ENCODE peak calls at places on chromosomes 5 and 9, in five cellular contexts. One of them, this sample, is unnamed.
A peak's percentile ranks its signal among the peaks of the same experiment; 100 is the strongest.

GRCh38 chr5:168782172-168782571 is 203.0 kb upstream of the PANK3 start:
- DNase-seq in CD4-positive, alpha-beta memory T cell: no peak
- DNase-seq in fibroblast of lung: no peak
- DNase-seq in cardiac muscle cell: no peak
- DNase-seq in lung: no peak
- DNase-seq in this sample: no peak

GRCh38 chr5:172749881-172750608 is 20.9 kb downstream of the DUSP1 start:
- DNase-seq in CD4-positive, alpha-beta memory T cell: no peak
- DNase-seq in fibroblast of lung: peak; percentile 57
- DNase-seq in cardiac muscle cell: peak; percentile 53
- DNase-seq in lung: no peak
- DNase-seq in this sample: no peak

GRCh38 chr5:61623401-61624069 is 291.5 kb downstream of the ZSWIM6 start:
- DNase-seq in CD4-positive, alpha-beta memory T cell: no peak
- DNase-seq in fibroblast of lung: peak; percentile 26
- DNase-seq in cardiac muscle cell: no peak
- DNase-seq in lung: no peak
- DNase-seq in this sample: peak; percentile 18

GRCh38 chr9:91348191-91348790 is 13.4 kb downstream of the AUH start:
- DNase-seq in CD4-positive, alpha-beta memory T cell: no peak
- DNase-seq in fibroblast of lung: no peak
- DNase-seq in cardiac muscle cell: no peak
- DNase-seq in lung: no peak
- DNase-seq in this sample: no peak

GRCh38 chr5:61051267-61051666 is 106.3 kb downstream of the NDUFAF2 start:
- DNase-seq in CD4-positive, alpha-beta memory T cell: no peak
- DNase-seq in fibroblast of lung: peak; percentile 72
- DNase-seq in cardiac muscle cell: peak; percentile 45
- DNase-seq in lung: no peak
- DNase-seq in this sample: no peak

GRCh38 chr5:82159014-82159413 is 119.1 kb downstream of the RPS23 start:
- DNase-seq in CD4-positive, alpha-beta memory T cell: no peak
- DNase-seq in fibroblast of lung: peak; percentile 86
- DNase-seq in cardiac muscle cell: peak; percentile 78
- DNase-seq in lung: no peak
- DNase-seq in this sample: no peak

GRCh38 chr5:35902032-35902681 is 36.3 kb downstream of the CAPSL start:
- DNase-seq in CD4-positive, alpha-beta memory T cell: no peak
- DNase-seq in fibroblast of lung: no peak
- DNase-seq in cardiac muscle cell: peak; percentile 7
- DNase-seq in lung: no peak
- DNase-seq in this sample: no peak

GRCh38 chr9:69461084-69461483 is 136.1 kb downstream of the ENTREP1 start:
- DNase-seq in CD4-positive, alpha-beta memory T cell: no peak
- DNase-seq in fibroblast of lung: no peak
- DNase-seq in cardiac muscle cell: no peak
- DNase-seq in lung: no peak
- DNase-seq in this sample: no peak

GRCh38 chr5:171893290-171893890 is 107.8 kb downstream of the SMIM23 start:
- DNase-seq in CD4-positive, alpha-beta memory T cell: no peak
- DNase-seq in fibroblast of lung: peak; percentile 78
- DNase-seq in cardiac muscle cell: peak; percentile 55
- DNase-seq in lung: no peak
- DNase-seq in this sample: no peak

GRCh38 chr5:17839848-17840247 is 205.6 kb downstream of the TAF11L14 start:
- DNase-seq in CD4-positive, alpha-beta memory T cell: no peak
- DNase-seq in fibroblast of lung: no peak
- DNase-seq in cardiac muscle cell: no peak
- DNase-seq in lung: no peak
- DNase-seq in this sample: no peak

GRCh38 chr9:2623046-2623865 is 1.7 kb downstream of the VLDLR start:
- DNase-seq in CD4-positive, alpha-beta memory T cell: no peak
- DNase-seq in fibroblast of lung: peak; percentile 42
- DNase-seq in cardiac muscle cell: peak; percentile 77
- DNase-seq in lung: peak; percentile 79
- DNase-seq in this sample: peak; percentile 87

GRCh38 chr5:154753792-154754191 is 1.4 kb upstream of the LARP1 start:
- DNase-seq in CD4-positive, alpha-beta memory T cell: no peak
- DNase-seq in fibroblast of lung: peak; percentile 95
- DNase-seq in cardiac muscle cell: peak; percentile 96
- DNase-seq in lung: peak; percentile 49
- DNase-seq in this sample: peak; percentile 91

GRCh38 chr5:163377982-163378381 is 59.4 kb upstream of the CCNG1 start:
- DNase-seq in CD4-positive, alpha-beta memory T cell: no peak
- DNase-seq in fibroblast of lung: no peak
- DNase-seq in cardiac muscle cell: no peak
- DNase-seq in lung: no peak
- DNase-seq in this sample: no peak

GRCh38 chr9:2749485-2749884 is 32.2 kb downstream of the KCNV2 start:
- DNase-seq in CD4-positive, alpha-beta memory T cell: no peak
- DNase-seq in fibroblast of lung: peak; percentile 67
- DNase-seq in cardiac muscle cell: no peak
- DNase-seq in lung: no peak
- DNase-seq in this sample: no peak

GRCh38 chr5:126975791-126976190 is 54.6 kb downstream of the MARCHF3 start:
- DNase-seq in CD4-positive, alpha-beta memory T cell: no peak
- DNase-seq in fibroblast of lung: no peak
- DNase-seq in cardiac muscle cell: no peak
- DNase-seq in lung: no peak
- DNase-seq in this sample: no peak

GRCh38 chr9:19231126-19232035 is 888 bp downstream of the DENND4C start:
- DNase-seq in CD4-positive, alpha-beta memory T cell: no peak
- DNase-seq in fibroblast of lung: peak; percentile 26
- DNase-seq in cardiac muscle cell: no peak
- DNase-seq in lung: peak; percentile 38
- DNase-seq in this sample: peak; percentile 58

GRCh38 chr9:107467416-107467815 is 22.2 kb downstream of the KLF4 start:
- DNase-seq in CD4-positive, alpha-beta memory T cell: no peak
- DNase-seq in fibroblast of lung: no peak
- DNase-seq in cardiac muscle cell: no peak
- DNase-seq in lung: no peak
- DNase-seq in this sample: no peak

GRCh38 chr5:3601929-3602712 is 6.5 kb downstream of the IRX1 start:
- DNase-seq in CD4-positive, alpha-beta memory T cell: no peak
- DNase-seq in fibroblast of lung: peak; percentile 41
- DNase-seq in cardiac muscle cell: no peak
- DNase-seq in lung: no peak
- DNase-seq in this sample: no peak

GRCh38 chr5:61230492-61230891 is 68.2 kb upstream of the SMIM15 start:
- DNase-seq in CD4-positive, alpha-beta memory T cell: no peak
- DNase-seq in fibroblast of lung: no peak
- DNase-seq in cardiac muscle cell: no peak
- DNase-seq in lung: no peak
- DNase-seq in this sample: no peak

GRCh38 chr9:130196643-130197042 is 24.4 kb downstream of the NCS1 start:
- DNase-seq in CD4-positive, alpha-beta memory T cell: peak; percentile 2
- DNase-seq in fibroblast of lung: no peak
- DNase-seq in cardiac muscle cell: no peak
- DNase-seq in lung: no peak
- DNase-seq in this sample: peak; percentile 45

GRCh38 chr5:17378346-17378984 is 119.6 kb upstream of the TAF11L2 start:
- DNase-seq in CD4-positive, alpha-beta memory T cell: no peak
- DNase-seq in fibroblast of lung: peak; percentile 83
- DNase-seq in cardiac muscle cell: peak; percentile 66
- DNase-seq in lung: no peak
- DNase-seq in this sample: no peak

GRCh38 chr5:120544043-120544442 is 79.9 kb downstream of the PRR16 start:
- DNase-seq in CD4-positive, alpha-beta memory T cell: no peak
- DNase-seq in fibroblast of lung: no peak
- DNase-seq in cardiac muscle cell: no peak
- DNase-seq in lung: no peak
- DNase-seq in this sample: no peak

GRCh38 chr5:128111818-128112448 is 28.4 kb downstream of the SLC12A2 start:
- DNase-seq in CD4-positive, alpha-beta memory T cell: no peak
- DNase-seq in fibroblast of lung: peak; percentile 88
- DNase-seq in cardiac muscle cell: peak; percentile 24
- DNase-seq in lung: no peak
- DNase-seq in this sample: no peak

GRCh38 chr9:79581388-79581787 is 9.6 kb downstream of the TLE4 start:
- DNase-seq in CD4-positive, alpha-beta memory T cell: peak; percentile 62
- DNase-seq in fibroblast of lung: peak; percentile 72
- DNase-seq in cardiac muscle cell: peak; percentile 65
- DNase-seq in lung: no peak
- DNase-seq in this sample: no peak

GRCh38 chr5:948472-949274 is 56.0 kb downstream of the TRIP13 start:
- DNase-seq in CD4-positive, alpha-beta memory T cell: no peak
- DNase-seq in fibroblast of lung: no peak
- DNase-seq in cardiac muscle cell: no peak
- DNase-seq in lung: no peak
- DNase-seq in this sample: no peak

GRCh38 chr5:946720-947625 is 54.3 kb downstream of the TRIP13 start:
- DNase-seq in CD4-positive, alpha-beta memory T cell: no peak
- DNase-seq in fibroblast of lung: no peak
- DNase-seq in cardiac muscle cell: no peak
- DNase-seq in lung: no peak
- DNase-seq in this sample: no peak

GRCh38 chr5:945691-946541 is 53.2 kb downstream of the TRIP13 start:
- DNase-seq in CD4-positive, alpha-beta memory T cell: no peak
- DNase-seq in fibroblast of lung: no peak
- DNase-seq in cardiac muscle cell: no peak
- DNase-seq in lung: no peak
- DNase-seq in this sample: peak; percentile 18

GRCh38 chr5:949275-949543 is 56.5 kb downstream of the TRIP13 start:
- DNase-seq in CD4-positive, alpha-beta memory T cell: no peak
- DNase-seq in fibroblast of lung: no peak
- DNase-seq in cardiac muscle cell: no peak
- DNase-seq in lung: no peak
- DNase-seq in this sample: peak; percentile 11

GRCh38 chr5:947626-948471 is 55.2 kb downstream of the TRIP13 start:
- DNase-seq in CD4-positive, alpha-beta memory T cell: no peak
- DNase-seq in fibroblast of lung: no peak
- DNase-seq in cardiac muscle cell: peak; percentile 42
- DNase-seq in lung: no peak
- DNase-seq in this sample: no peak
- H3K4me1 ChIP-seq in CD4-positive, alpha-beta memory T cell: no peaks in the 10 kb centered on the region
- H3K4me1 ChIP-seq in fibroblast of lung: no peaks in the 10 kb centered on the region
- H3K4me1 ChIP-seq in cardiac muscle cell: peaks cover 10% of the 10 kb centered on the region
- H3K4me1 ChIP-seq in lung: no peaks in the 10 kb centered on the region
- H3K4me1 ChIP-seq in this sample: peaks cover 10% of the 10 kb centered on the region

DNA sequence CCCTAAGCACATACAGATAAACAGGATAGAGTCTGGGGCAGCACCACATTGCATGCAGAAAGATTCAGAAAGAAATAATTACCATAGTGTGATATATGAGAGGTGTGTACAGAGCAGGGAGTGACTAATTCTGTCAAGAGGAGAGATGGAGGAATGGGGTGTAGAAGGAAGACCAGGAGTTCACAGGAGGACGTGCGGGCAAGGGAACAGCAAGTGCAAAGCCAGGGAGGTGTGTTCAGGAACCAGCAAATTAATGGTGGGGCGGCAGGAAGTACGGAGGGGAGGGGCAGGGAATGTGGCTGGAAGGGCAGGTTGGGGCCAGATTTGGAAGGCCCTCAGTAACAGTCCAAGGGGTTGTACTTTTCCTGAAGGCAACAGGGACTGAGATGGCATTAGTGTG is 17.4 kb downstream of the EGR1 start:
- DNase-seq in CD4-positive, alpha-beta memory T cell: no peak
- DNase-seq in fibroblast of lung: no peak
- DNase-seq in cardiac muscle cell: no peak
- DNase-seq in lung: no peak
- DNase-seq in this sample: no peak
- H3K4me1 ChIP-seq in CD4-positive, alpha-beta memory T cell: no peaks in the 10 kb centered on the region
- H3K4me1 ChIP-seq in fibroblast of lung: no peaks in the 10 kb centered on the region
- H3K4me1 ChIP-seq in cardiac muscle cell: no peaks in the 10 kb centered on the region
- H3K4me1 ChIP-seq in lung: no peaks in the 10 kb centered on the region
- H3K4me1 ChIP-seq in this sample: no peaks in the 10 kb centered on the region

GRCh38 chr5:93587919-93588585 is 5.0 kb downstream of the NR2F1 start:
- DNase-seq in CD4-positive, alpha-beta memory T cell: no peak
- DNase-seq in fibroblast of lung: peak; percentile 60
- DNase-seq in cardiac muscle cell: peak; percentile 31
- DNase-seq in lung: no peak
- DNase-seq in this sample: no peak

GRCh38 chr5:93588586-93589347 is 5.7 kb downstream of the NR2F1 start:
- DNase-seq in CD4-positive, alpha-beta memory T cell: no peak
- DNase-seq in fibroblast of lung: peak; percentile 70
- DNase-seq in cardiac muscle cell: peak; percentile 48
- DNase-seq in lung: no peak
- DNase-seq in this sample: no peak

GRCh38 chr5:93590511-93590910 is 7.5 kb downstream of the NR2F1 start:
- DNase-seq in CD4-positive, alpha-beta memory T cell: no peak
- DNase-seq in fibroblast of lung: peak; percentile 66
- DNase-seq in cardiac muscle cell: peak; percentile 34
- DNase-seq in lung: no peak
- DNase-seq in this sample: no peak

GRCh38 chr5:93589812-93590215 is 6.8 kb downstream of the NR2F1 start:
- DNase-seq in CD4-positive, alpha-beta memory T cell: no peak
- DNase-seq in fibroblast of lung: peak; percentile 56
- DNase-seq in cardiac muscle cell: no peak
- DNase-seq in lung: no peak
- DNase-seq in this sample: no peak

GRCh38 chr5:93589348-93589662 is 6.3 kb downstream of the NR2F1 start:
- DNase-seq in CD4-positive, alpha-beta memory T cell: no peak
- DNase-seq in fibroblast of lung: no peak
- DNase-seq in cardiac muscle cell: no peak
- DNase-seq in lung: no peak
- DNase-seq in this sample: no peak
- H3K4me1 ChIP-seq in CD4-positive, alpha-beta memory T cell: peaks cover 4% of the 10 kb centered on the region
- H3K4me1 ChIP-seq in fibroblast of lung: peaks cover 3% of the 10 kb centered on the region
- H3K4me1 ChIP-seq in cardiac muscle cell: no peaks in the 10 kb centered on the region
- H3K4me1 ChIP-seq in lung: peaks cover 9% of the 10 kb centered on the region
- H3K4me1 ChIP-seq in this sample: no peaks in the 10 kb centered on the region

DNA sequence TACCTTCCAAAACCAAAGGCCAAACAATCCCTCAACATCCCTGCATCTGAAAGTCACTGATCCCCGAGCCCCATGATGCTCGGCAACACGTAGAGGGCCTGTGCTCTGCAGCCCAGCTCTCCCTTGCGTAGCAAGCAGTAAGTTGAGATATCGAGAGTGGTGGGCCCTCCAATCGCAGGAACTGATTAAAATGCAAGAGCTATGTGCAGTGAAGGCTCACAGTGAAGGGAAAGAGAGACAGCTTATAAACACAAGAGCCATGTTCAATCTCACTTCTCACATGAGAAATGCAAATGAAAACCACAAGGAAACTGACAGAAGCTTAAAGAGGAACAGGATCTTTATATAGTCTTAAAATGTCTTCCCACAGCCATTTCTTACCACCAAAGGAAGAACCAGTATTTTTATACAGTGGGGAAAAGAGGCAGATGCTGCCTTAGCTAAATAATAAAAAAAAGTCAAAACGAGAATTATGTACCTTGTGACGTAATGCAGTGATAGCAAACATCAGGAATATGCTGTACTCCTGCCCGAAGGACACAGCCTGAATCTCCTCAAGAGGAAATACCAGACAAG is 24.6 kb downstream of the TTF1 start:
- DNase-seq in CD4-positive, alpha-beta memory T cell: no peak
- DNase-seq in fibroblast of lung: no peak
- DNase-seq in cardiac muscle cell: no peak
- DNase-seq in lung: no peak
- DNase-seq in this sample: no peak
- H3K4me1 ChIP-seq in CD4-positive, alpha-beta memory T cell: no peaks in the 10 kb centered on the region
- H3K4me1 ChIP-seq in fibroblast of lung: no peaks in the 10 kb centered on the region
- H3K4me1 ChIP-seq in cardiac muscle cell: no peaks in the 10 kb centered on the region
- H3K4me1 ChIP-seq in lung: peaks cover 2% of the 10 kb centered on the region
- H3K4me1 ChIP-seq in this sample: no peaks in the 10 kb centered on the region

DNA sequence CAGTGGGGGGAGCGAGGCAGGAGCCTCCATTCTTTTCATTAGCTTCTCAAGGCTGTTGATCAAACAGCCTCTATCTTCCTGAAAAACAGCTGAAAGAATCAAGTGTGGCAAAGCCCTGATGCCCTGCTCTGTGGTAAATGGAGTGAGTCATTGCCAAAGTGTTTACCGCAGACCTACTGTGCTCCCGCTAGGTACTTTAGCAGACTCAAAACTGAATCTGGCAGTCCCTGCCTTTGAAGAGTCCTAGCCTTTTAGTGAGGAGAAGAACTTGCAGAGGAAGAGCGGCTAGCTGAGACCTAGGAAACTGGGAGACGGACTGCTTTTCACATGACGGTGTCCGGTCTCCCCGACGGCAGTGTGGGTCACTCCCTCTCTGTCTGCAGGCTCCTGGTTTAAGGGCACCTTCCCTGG is 3.3 kb downstream of the ANKRD33B start:
- DNase-seq in CD4-positive, alpha-beta memory T cell: no peak
- DNase-seq in fibroblast of lung: peak; percentile 47
- DNase-seq in cardiac muscle cell: no peak
- DNase-seq in lung: no peak
- DNase-seq in this sample: no peak
- H3K4me1 ChIP-seq in CD4-positive, alpha-beta memory T cell: peaks cover 22% of the 10 kb centered on the region
- H3K4me1 ChIP-seq in fibroblast of lung: peaks cover 6% of the 10 kb centered on the region
- H3K4me1 ChIP-seq in cardiac muscle cell: peaks cover 33% of the 10 kb centered on the region
- H3K4me1 ChIP-seq in lung: peaks cover 4% of the 10 kb centered on the region
- H3K4me1 ChIP-seq in this sample: peaks cover 13% of the 10 kb centered on the region